ENCODE peak calls at places on chromosomes 5 and 9, in five cellular contexts. C is progenitor cell of endocrine pancreas, W is heart left ventricle, P is fibroblast of lung, D is Right ventricle myocardium inferior. E is an unnamed sample.

GRCh38 chr5:144202072-144202471 is 31.4 kb downstream of the KCTD16 start:
- DNase-seq in D (no peak), C (no peak), P (no peak), W (no peak), E (no peak)

GRCh38 chr9:84846501-84847323 is 177.2 kb downstream of the NTRK2 start:
- DNase-seq in P (no peak), W (no peak), D (no peak), C (no peak), E (no peak)

GRCh38 chr9:30609713-30610112 is 1774.7 kb upstream of the ACO1 start:
- DNase-seq in W (no peak), P (no peak), C (no peak), D (no peak), E (no peak)

GRCh38 chr9:21549251-21549765 is 67.2 kb upstream of the IFNE start:
- DNase-seq in D (no peak), C (no peak), P (peak), W (no peak), E (no peak)

GRCh38 chr5:144072518-144072927 is 97.9 kb downstream of the YIPF5 start:
- DNase-seq in C (no peak), P (peak), D (no peak), W (no peak), E (no peak)

GRCh38 chr5:169350016-169350415 is 49.1 kb upstream of the SLIT3 start:
- DNase-seq in D (no peak), W (no peak), P (peak), C (no peak), E (no peak)

GRCh38 chr5:146633273-146633672 is 117.3 kb upstream of the GPR151 start:
- DNase-seq in D (no peak), P (no peak), C (no peak), W (no peak), E (no peak)

GRCh38 chr9:114995681-114996221 is 65.4 kb upstream of the TNFSF8 start:
- DNase-seq in D (peak), W (peak), C (no peak), P (no peak), E (peak)

GRCh38 chr5:167743685-167744084 is 547.8 kb upstream of the WWC1 start:
- DNase-seq in P (peak), C (no peak), D (no peak), W (no peak), E (no peak)

GRCh38 chr9:106893088-106893487 is 30.1 kb downstream of the ZNF462 start:
- DNase-seq in C (no peak), D (no peak), W (no peak), P (peak), E (no peak)

GRCh38 chr9:18424132-18424531 is 49.8 kb upstream of the ADAMTSL1 start:
- DNase-seq in D (no peak), P (peak), W (no peak), C (no peak), E (no peak)

GRCh38 chr9:130426883-130427282 is 17.9 kb upstream of the ASS1 start:
- DNase-seq in W (peak), C (no peak), P (no peak), D (peak), E (peak)

GRCh38 chr9:112705773-112706427 is 12.0 kb downstream of the INIP start:
- DNase-seq in W (no peak), D (no peak), P (peak), C (no peak), E (no peak)

E was measured in Right ventricle myocardium superior.